ENCODE peak calls at places on chromosomes 6 and 20, in nine cellular contexts. D is GM23248, O is hepatocyte, S is neural progenitor cell, U is GM23338, B is HCT116, W is SK-N-SH, C is OCI-LY7, N is MM.1S. V is an unnamed sample.
A peak's percentile ranks its signal among the peaks of the same experiment; 100 is the strongest.

GRCh38 chr6:47438481-47439347 is 38.9 kb upstream of the CD2AP start:
- DNase-seq in C (peak; percentile 70), U (no peak), N (no peak), D (no peak), S (no peak), B (no peak), W (no peak), O (no peak), V (no peak)

GRCh38 chr6:127946388-127946787 is 45.5 kb upstream of the THEMIS start:
- DNase-seq in S (no peak), W (no peak), U (no peak), C (no peak), N (no peak), B (no peak), D (no peak), O (no peak), V (no peak)

GRCh38 chr6:27816906-27817305 is 95.3 kb downstream of the OR2B2 start:
- DNase-seq in S (no peak), O (no peak), B (no peak), W (no peak), D (no peak), U (no peak), C (no peak), N (peak; percentile 5), V (no peak)

GRCh38 chr6:137705166-137706064 is 161.6 kb upstream of the TNFAIP3 start:
- DNase-seq in U (peak; percentile 73), D (peak; percentile 76), S (peak; percentile 67), N (peak; percentile 69), W (no peak), C (peak; percentile 60), B (peak; percentile 24), O (peak; percentile 85), V (peak; percentile 72)

GRCh38 chr6:151330130-151330715 is 61.1 kb downstream of the ZBTB2 start:
- DNase-seq in S (no peak), N (no peak), U (no peak), D (peak; percentile 55), W (peak; percentile 75), C (no peak), B (no peak), O (peak; percentile 54), V (no peak)

GRCh38 chr6:163342571-163343539 is 71.7 kb upstream of the QKI start:
- DNase-seq in D (no peak), N (no peak), B (no peak), U (no peak), C (no peak), W (no peak), S (no peak), O (no peak), V (no peak)

GRCh38 chr6:167580512-167580911 is 246.2 kb upstream of the AFDN start:
- DNase-seq in B (no peak), W (no peak), D (no peak), N (no peak), U (no peak), O (no peak), C (no peak), S (no peak), V (no peak)

GRCh38 chr6:41780623-41781301 is at the start of gene PRICKLE4:
- DNase-seq in N (no peak), S (peak; percentile 69), D (peak; percentile 47), B (no peak), C (no peak), W (peak; percentile 71), O (peak; percentile 52), U (peak; percentile 70), V (peak; percentile 35)

GRCh38 chr20:17494201-17494600 is 37.0 kb downstream of the BFSP1 start:
- DNase-seq in B (no peak), N (no peak), D (no peak), U (no peak), S (no peak), W (no peak), O (no peak), C (no peak), V (no peak)

DNA sequence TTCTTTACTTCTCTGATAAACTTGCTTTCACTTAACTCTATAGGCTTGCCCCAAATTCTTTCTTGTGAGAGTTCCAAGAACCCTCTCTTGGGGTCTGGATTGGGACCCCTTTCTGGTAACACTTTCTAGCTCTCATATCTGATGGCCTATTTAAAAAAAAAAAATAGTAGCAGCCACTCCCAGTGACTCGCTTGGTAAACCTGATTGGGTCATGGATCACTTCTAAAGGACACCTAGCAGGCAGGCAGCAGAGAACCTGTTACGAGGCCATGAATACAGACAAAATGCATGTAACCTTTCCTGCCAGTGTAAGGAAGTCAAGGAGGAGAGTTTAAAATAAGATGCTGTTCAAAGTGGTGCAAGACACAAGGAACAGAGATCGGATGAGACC is 9.1 kb upstream of the SERPINB6 start:
- DNase-seq in D (no peak), O (no peak), U (no peak), S (no peak), W (no peak), B (no peak), C (no peak), N (no peak), V (peak; percentile 70)
- H3K27ac ChIP-seq in D (no peak overlapping the region), O (peak overlapping the region; percentile 44), U (no peak overlapping the region), S (no peak overlapping the region), W (no peak overlapping the region), B (no peak overlapping the region), C (no peak overlapping the region), N (no peak overlapping the region), V (peak overlapping the region; percentile 89)

GRCh38 chr6:43630980-43631619 is 2.0 kb upstream of the GTPBP2 start:
- DNase-seq in O (no peak), U (no peak), B (no peak), S (no peak), D (no peak), C (peak; percentile 49), W (no peak), N (no peak), V (no peak)

GRCh38 chr6:43636312-43636667 is 650 bp downstream of the MAD2L1BP start:
- DNase-seq in B (no peak), O (peak; percentile 27), S (no peak), D (peak; percentile 54), W (no peak), N (no peak), U (peak; percentile 10), C (peak; percentile 26), V (peak; percentile 22)

GRCh38 chr6:43634702-43635303 is 837 bp upstream of the MAD2L1BP start:
- DNase-seq in W (no peak), N (no peak), S (no peak), C (no peak), D (no peak), U (no peak), B (no peak), O (no peak), V (no peak)

GRCh38 chr6:43639984-43640800 is 4.6 kb downstream of the MAD2L1BP start:
- DNase-seq in D (no peak), W (peak; percentile 72), O (no peak), U (no peak), C (no peak), S (no peak), N (no peak), B (no peak), V (no peak)

GRCh38 chr6:43635387-43636311 is at the start of gene MAD2L1BP:
- DNase-seq in U (peak; percentile 90), W (peak; percentile 86), C (peak; percentile 89), D (peak; percentile 85), B (peak; percentile 56), N (peak; percentile 85), O (peak; percentile 91), S (peak; percentile 84), V (peak; percentile 74)
- TF ChIP-seq EZH2phosphoT487 in U (no peak), W (no peak), C (no peak), D (no peak), B (no peak), N (no peak), O (no peak), S (no peak), V (no peak)

DNA sequence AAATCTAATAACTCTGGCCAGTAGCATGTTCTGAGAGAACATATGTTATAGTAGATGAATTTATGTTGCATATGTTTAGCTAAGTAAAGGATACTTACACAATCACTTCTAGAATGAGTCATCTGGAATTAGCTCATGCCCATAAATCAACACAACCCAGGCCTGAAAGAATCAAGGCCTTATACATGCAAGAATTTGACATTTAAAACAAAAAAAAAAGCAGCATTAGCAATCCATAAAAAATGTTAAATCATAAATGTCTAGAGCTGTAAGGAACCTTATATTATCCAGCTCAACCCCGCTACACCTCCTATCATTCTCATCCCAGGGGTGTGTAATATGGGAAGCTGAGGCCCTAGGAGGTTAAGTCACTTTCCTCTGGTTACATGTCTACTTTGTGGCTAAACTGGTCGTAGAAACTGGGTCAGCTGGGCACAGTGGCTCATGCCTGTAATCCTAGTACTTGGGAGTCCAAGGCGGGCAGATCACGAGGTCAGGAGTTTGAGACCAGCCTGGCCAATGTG is 105.2 kb upstream of the CARMIL1 start:
- DNase-seq in U (no peak), B (peak; percentile 70), C (no peak), D (peak; percentile 88), W (no peak), O (peak; percentile 68), S (no peak), N (no peak), V (peak; percentile 96)
- H3K27ac ChIP-seq in U (no peak overlapping the region), B (peak overlapping the region; percentile 23), C (no peak overlapping the region), D (peak overlapping the region; percentile 81), W (peak overlapping the region; percentile 96), O (peak overlapping the region; percentile 83), S (no peak overlapping the region), N (no peak overlapping the region), V (peak overlapping the region; percentile 81)

GRCh38 chr6:153956807-153957206 is 82.2 kb upstream of the OPRM1 start:
- DNase-seq in N (no peak), C (no peak), U (no peak), O (no peak), D (peak; percentile 85), S (no peak), B (no peak), W (no peak), V (no peak)
- TF ChIP-seq EZH2phosphoT487 in N (no peak), C (no peak), U (no peak), O (no peak), D (no peak), S (no peak), B (no peak), W (no peak), V (no peak)